ENCODE peak calls at places on chromosome 19, in six cellular contexts. G is astrocyte, U is esophagus squamous epithelium, Q is kidney, D is heart right ventricle, N is endodermal cell. Z is an unnamed sample.

GRCh38 chr19:7242601-7243258 is 51.5 kb downstream of the INSR start:
- DNase-seq in G (peak), Q (no peak), U (no peak), N (no peak), D (no peak), Z (no peak)

GRCh38 chr19:6038634-6039405 is 60.9 kb upstream of the RANBP3 start:
- DNase-seq in U (no peak), D (no peak), N (no peak), G (no peak), Q (no peak), Z (no peak)

GRCh38 chr19:35642312-35642711 is 767 bp downstream of the ETV2 start:
- DNase-seq in D (no peak), Q (no peak), G (no peak), U (no peak), N (peak), Z (no peak)

GRCh38 chr19:58544591-58545285 is 874 bp downstream of the TRIM28 start:
- DNase-seq in Q (peak), G (no peak), D (peak), N (no peak), U (no peak), Z (peak)

GRCh38 chr19:6271721-6272410 is 7.9 kb downstream of the MLLT1 start:
- DNase-seq in D (peak), G (peak), N (peak), U (no peak), Q (peak), Z (no peak)

GRCh38 chr19:11890634-11891033 is 3.1 kb downstream of the ZNF69 start:
- DNase-seq in Q (no peak), D (no peak), U (no peak), G (no peak), N (no peak), Z (no peak)

GRCh38 chr19:48844472-48844871 is 8.2 kb upstream of the HSD17B14 start:
- DNase-seq in U (no peak), D (no peak), Q (no peak), G (peak), N (peak), Z (no peak)

GRCh38 chr19:7515471-7516226 is at the start of gene ZNF358:
- DNase-seq in D (peak), G (peak), N (peak), U (no peak), Q (peak), Z (peak)

GRCh38 chr19:33689138-33689746 is 67.5 kb downstream of the CHST8 start:
- DNase-seq in U (no peak), G (no peak), D (no peak), Q (peak), N (no peak), Z (no peak)

GRCh38 chr19:10292206-10292788 is 2.5 kb downstream of the ICAM5 start:
- DNase-seq in G (no peak), U (no peak), D (peak), Q (peak), N (peak), Z (peak)

GRCh38 chr19:33290082-33290815 is 12.1 kb downstream of the CEBPA start:
- DNase-seq in Q (peak), G (no peak), D (no peak), U (no peak), N (no peak), Z (no peak)

GRCh38 chr19:48713041-48713863 is 6.3 kb downstream of the MAMSTR start:
- DNase-seq in Q (peak), U (no peak), N (peak), G (no peak), D (no peak), Z (no peak)

GRCh38 chr19:7640803-7641202 is 3.9 kb downstream of the STXBP2 start:
- DNase-seq in G (no peak), N (no peak), U (no peak), D (no peak), Q (no peak), Z (no peak)

GRCh38 chr19:12092065-12092867 is 27.7 kb downstream of the ZNF844 start:
- DNase-seq in D (peak), G (peak), Q (peak), U (peak), N (peak), Z (peak)

GRCh38 chr19:16445238-16446107 is 26.3 kb downstream of the EPS15L1 start:
- DNase-seq in U (no peak), Q (no peak), G (peak), D (no peak), N (no peak), Z (no peak)

GRCh38 chr19:30168760-30169159 is 203.4 kb upstream of the ZNF536 start:
- DNase-seq in G (no peak), Q (no peak), U (no peak), N (no peak), D (no peak), Z (no peak)

GRCh38 chr19:51904331-51905165 is at the start of gene ZNF649:
- DNase-seq in Q (peak), D (peak), N (peak), G (peak), U (peak), Z (peak)

GRCh38 chr19:19134687-19135158 is 3.6 kb downstream of the TMEM161A start:
- DNase-seq in N (peak), D (no peak), G (no peak), Q (no peak), U (no peak), Z (no peak)

GRCh38 chr19:10864538-10864899 is 6.8 kb upstream of the CARM1 start:
- DNase-seq in G (peak), U (no peak), D (peak), N (peak), Q (peak), Z (peak)

GRCh38 chr19:46085888-46086287 is 38.6 kb downstream of the IGFL3 start:
- DNase-seq in G (no peak), U (no peak), D (no peak), N (no peak), Q (no peak), Z (no peak)

GRCh38 chr19:46080561-46080960 is 39.8 kb upstream of the IGFL4 start:
- DNase-seq in D (no peak), U (no peak), Q (no peak), G (peak), N (no peak), Z (no peak)

GRCh38 chr19:46077815-46078167 is 37.0 kb upstream of the IGFL4 start:
- DNase-seq in G (no peak), N (no peak), D (no peak), Q (no peak), U (no peak), Z (no peak)

GRCh38 chr19:46082728-46083050 is 41.8 kb downstream of the IGFL3 start:
- DNase-seq in Q (no peak), U (no peak), D (no peak), G (peak), N (no peak), Z (no peak)

DNA sequence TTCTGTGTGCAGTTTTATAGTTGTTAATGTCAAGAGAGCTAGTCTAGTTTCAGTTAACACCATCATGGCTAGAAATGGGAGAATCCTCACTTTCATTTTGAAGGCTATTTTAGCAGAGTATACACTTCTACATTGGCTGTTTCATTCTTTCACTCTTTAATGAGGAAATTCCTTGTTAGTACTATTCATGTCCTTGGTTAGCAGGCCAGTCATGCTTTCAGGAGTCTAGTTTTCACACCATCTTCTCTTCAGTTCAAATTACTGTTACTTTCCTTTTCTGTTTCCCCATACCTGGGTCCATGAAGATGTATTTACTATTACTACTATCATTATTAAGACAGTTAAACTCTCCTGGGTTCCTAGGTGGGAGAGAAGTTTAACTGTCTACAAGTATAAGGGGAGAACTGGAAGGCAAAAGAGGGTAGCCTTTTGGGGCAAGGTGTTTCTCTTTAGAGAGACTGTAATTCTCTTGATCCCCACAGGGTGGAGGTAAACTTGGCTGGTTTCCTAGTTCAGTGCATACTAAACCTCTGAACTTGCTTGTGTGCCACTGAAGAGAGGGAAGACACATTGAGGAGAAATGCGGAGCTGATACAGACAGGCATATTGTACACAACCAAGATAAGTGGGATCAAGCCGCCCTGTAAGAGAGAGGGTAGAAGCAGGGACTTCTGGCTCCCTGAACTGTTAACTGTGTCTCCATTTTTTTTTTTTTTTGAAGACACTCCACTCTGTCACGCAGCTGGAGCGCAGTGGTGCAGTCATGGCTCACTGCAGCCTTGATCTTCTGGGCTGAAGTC is 41.3 kb upstream of the IGFL4 start:
- DNase-seq in N (peak), U (no peak), Q (no peak), D (no peak), G (peak), Z (no peak)
- TF ChIP-seq CTCF in N (peak), U (peak), Q (peak), D (peak), G (peak), Z (peak)

DNA sequence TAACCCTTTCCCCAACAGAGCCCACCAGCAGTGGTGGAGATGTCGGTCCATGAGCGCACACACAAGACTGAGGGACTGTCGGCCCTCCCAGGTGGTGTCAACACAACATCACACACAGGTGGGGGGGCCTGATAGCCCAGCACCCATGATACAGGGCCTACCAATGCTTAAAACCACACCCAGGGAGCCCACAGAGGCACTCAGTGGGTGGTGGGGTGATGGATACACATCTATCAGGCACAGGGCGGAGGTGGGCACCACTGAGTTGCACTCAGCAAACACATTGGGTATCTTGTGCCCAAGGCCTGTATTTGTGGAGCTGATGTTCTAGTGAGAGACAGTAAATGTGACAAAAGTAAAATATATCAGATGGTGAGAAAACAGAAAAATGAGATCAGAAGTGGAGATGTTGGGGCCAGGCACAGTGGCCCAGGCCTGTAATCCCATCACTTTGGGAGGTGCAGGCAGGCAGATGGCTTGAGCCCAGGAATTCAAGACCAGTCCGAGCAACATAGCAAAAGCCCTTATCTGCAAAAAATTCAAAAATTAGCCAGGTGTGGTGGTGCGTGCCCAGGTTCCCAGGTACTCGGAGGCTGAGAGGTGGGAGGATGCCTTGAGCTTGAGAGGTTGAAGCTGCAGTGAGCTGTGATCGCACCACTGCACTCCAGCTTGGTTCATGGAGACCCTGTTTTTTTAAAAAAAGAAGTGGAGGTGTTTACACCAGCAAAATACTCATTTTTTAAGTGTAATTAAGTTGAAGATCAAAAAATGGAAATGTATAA is 6.8 kb upstream of the ZFP36 start:
- DNase-seq in Q (no peak), D (no peak), G (no peak), U (no peak), N (no peak), Z (no peak)
- H3K27ac ChIP-seq in Q (peak), D (peak), G (no peak), U (peak), N (no peak), Z (no peak)

GRCh38 chr19:42919757-42920079 is 2.0 kb upstream of the PSG6 start:
- DNase-seq in N (no peak), U (no peak), Q (no peak), D (no peak), G (no peak), Z (no peak)
- TF ChIP-seq CTCF in N (no peak), U (no peak), Q (no peak), D (no peak), G (no peak), Z (no peak)

GRCh38 chr19:1970806-1971502 is 30.0 kb downstream of the CSNK1G2 start:
- DNase-seq in Q (no peak), U (no peak), G (no peak), N (no peak), D (no peak), Z (no peak)

GRCh38 chr19:1969176-1970002 is 28.4 kb downstream of the CSNK1G2 start:
- DNase-seq in G (no peak), U (no peak), D (no peak), N (no peak), Q (peak), Z (no peak)

GRCh38 chr19:1967087-1967608 is 26.2 kb downstream of the CSNK1G2 start:
- DNase-seq in D (no peak), U (no peak), G (no peak), N (no peak), Q (peak), Z (peak)

GRCh38 chr19:1968279-1969175 is 27.6 kb downstream of the CSNK1G2 start:
- DNase-seq in Q (peak), U (no peak), G (no peak), N (no peak), D (no peak), Z (no peak)

DNA sequence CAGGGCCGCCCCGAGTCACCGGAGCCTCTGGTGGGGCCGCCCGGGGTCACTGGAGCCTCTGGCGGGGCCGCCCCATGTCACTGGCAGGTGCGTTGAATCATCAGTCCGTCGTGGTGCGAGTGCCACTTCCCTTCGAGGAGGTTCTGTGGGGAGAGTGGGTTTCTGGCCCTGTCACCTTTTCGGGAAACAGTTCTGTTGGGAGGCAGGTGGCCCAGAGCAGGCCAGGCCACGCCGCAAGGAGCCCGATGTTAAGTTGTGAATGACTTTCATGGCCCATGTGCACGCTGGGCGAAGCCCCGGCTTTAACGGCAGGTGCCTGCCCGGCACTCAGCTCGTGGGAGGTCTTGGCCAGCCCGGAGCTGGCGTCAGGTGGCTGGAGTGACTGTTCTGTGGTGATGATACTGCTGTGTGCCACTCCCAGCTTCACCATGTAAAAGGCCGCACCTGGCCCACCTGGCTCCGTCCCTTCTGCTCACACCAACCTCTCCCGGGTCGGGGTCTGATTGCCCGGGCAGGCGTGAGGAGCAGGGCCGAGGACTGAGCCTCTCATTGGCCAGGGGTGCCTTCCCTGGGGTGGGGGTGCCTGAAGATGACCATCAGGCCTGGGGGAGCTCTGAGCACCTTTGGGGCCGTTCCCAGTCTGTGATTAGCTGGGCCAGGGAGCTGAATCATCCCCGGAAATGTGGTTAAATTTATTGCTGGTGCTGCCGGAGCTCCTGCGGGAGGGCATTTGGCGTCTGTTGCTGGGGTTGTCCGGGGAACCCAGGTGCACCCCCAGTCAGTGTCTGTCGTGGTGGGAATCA is 29.2 kb downstream of the CSNK1G2 start:
- DNase-seq in G (peak), N (no peak), U (no peak), Q (peak), D (no peak), Z (no peak)
- H3K27ac ChIP-seq in G (no peak), N (no peak), U (no peak), Q (no peak), D (no peak), Z (no peak)

Z was measured in CD8-positive, alpha-beta T cell.